ENCODE peak calls at places on chromosomes 2 and 18, in four cellular contexts. R is left lung, F is cortex of kidney, K is iPS DF 6.9. H is an unnamed sample.

GRCh38 chr18:65901522-65901921 is 150.7 kb downstream of the CDH7 start:
- DNase-seq in R (no peak), F (no peak), K (no peak), H (no peak)

GRCh38 chr2:192011196-192011595 is 164.3 kb upstream of the CAVIN2 start:
- DNase-seq in R (no peak), F (no peak), K (no peak), H (no peak)

GRCh38 chr2:226609361-226609760 is 190.3 kb downstream of the IRS1 start:
- DNase-seq in R (no peak), F (no peak), K (no peak), H (no peak)

GRCh38 chr18:3513481-3513880 is 63.5 kb downstream of the TGIF1 start:
- DNase-seq in R (no peak), F (no peak), K (no peak), H (no peak)

GRCh38 chr2:104769096-104769495 is 84.8 kb upstream of the POU3F3 start:
- DNase-seq in R (no peak), F (no peak), K (no peak), H (no peak)

GRCh38 chr2:230738391-230738811 is 25.8 kb downstream of the CAB39 start:
- DNase-seq in R (no peak), F (no peak), K (no peak), H (no peak)

GRCh38 chr2:180208841-180209240 is 201.7 kb upstream of the CWC22 start:
- DNase-seq in R (no peak), F (no peak), K (no peak), H (no peak)

GRCh38 chr2:9641641-9642040 is 10.8 kb upstream of the YWHAQ start:
- DNase-seq in R (no peak), F (no peak), K (no peak), H (no peak)

GRCh38 chr2:8058652-8059051 is 623.2 kb upstream of the ID2 start:
- DNase-seq in R (no peak), F (no peak), K (no peak), H (no peak)

GRCh38 chr2:7966032-7966431 is 715.8 kb upstream of the ID2 start:
- DNase-seq in R (no peak), F (no peak), K (no peak), H (no peak)

GRCh38 chr2:65349863-65350262 is 82.5 kb downstream of the SPRED2 start:
- DNase-seq in R (no peak), F (no peak), K (no peak), H (no peak)

GRCh38 chr2:230408244-230408842 is 7.7 kb upstream of the SP100 start:
- DNase-seq in R (no peak), F (no peak), K (no peak), H (no peak)

GRCh38 chr2:27832396-27832795 is 57.8 kb downstream of the RBKS start:
- DNase-seq in R (no peak), F (no peak), K (no peak), H (no peak)

GRCh38 chr2:188785515-188785914 is 188.7 kb upstream of the COL3A1 start:
- DNase-seq in R (no peak), F (no peak), K (no peak), H (no peak)

GRCh38 chr2:218582085-218582484 is 13.4 kb downstream of the CNOT9 start:
- DNase-seq in R (no peak), F (no peak), K (no peak), H (no peak)

GRCh38 chr18:62102221-62102620 is 84.6 kb downstream of the PIGN start:
- DNase-seq in R (no peak), F (no peak), K (no peak), H (no peak)

GRCh38 chr2:206798009-206798408 is 32.6 kb downstream of the FASTKD2 start:
- DNase-seq in R (no peak), F (no peak), K (no peak), H (no peak)

GRCh38 chr2:6103949-6104348 is 411.8 kb downstream of the SOX11 start:
- DNase-seq in R (no peak), F (no peak), K (no peak), H (no peak)

GRCh38 chr18:23936371-23936958 is 78.1 kb upstream of the TTC39C start:
- DNase-seq in R (no peak), F (no peak), K (no peak), H (no peak)

GRCh38 chr2:20171445-20171977 is 53.4 kb downstream of the SDC1 start:
- DNase-seq in R (no peak), F (no peak), K (no peak), H (no peak)

GRCh38 chr2:221533299-221533698 is 38.8 kb downstream of the EPHA4 start:
- DNase-seq in R (no peak), F (no peak), K (no peak), H (no peak)

GRCh38 chr2:1790473-1790872 is 46.2 kb upstream of the PXDN start:
- DNase-seq in R (no peak), F (no peak), K (no peak), H (no peak)

GRCh38 chr18:38025433-38026038 is 459.9 kb upstream of the CELF4 start:
- DNase-seq in R (no peak), F (no peak), K (no peak), H (no peak)

GRCh38 chr2:72439892-72440291 is 292.2 kb upstream of the CYP26B1 start:
- DNase-seq in R (no peak), F (no peak), K (no peak), H (no peak)

GRCh38 chr18:23631746-23632145 is 31.0 kb downstream of the ANKRD29 start:
- DNase-seq in R (no peak), F (no peak), K (no peak), H (no peak)